ENCODE peak calls at places on chromosomes 4 and X, in four cellular contexts. One of them, this sample, is unnamed.

GRCh38 chrX:119685225-119686066 is 7.5 kb downstream of the SEPTIN6 start:
- DNase-seq in HCT116: no peak
- DNase-seq in T1000: no peak
- DNase-seq in K562: peak; percentile 65
- DNase-seq in this sample: no peak

GRCh38 chr4:4860381-4860802 is 927 bp downstream of the MSX1 start:
- DNase-seq in HCT116: no peak
- DNase-seq in T1000: no peak
- DNase-seq in K562: no peak
- DNase-seq in this sample: no peak

GRCh38 chrX:76366972-76367371 is 60.5 kb upstream of the MAGEE1 start:
- DNase-seq in HCT116: no peak
- DNase-seq in T1000: no peak
- DNase-seq in K562: no peak
- DNase-seq in this sample: no peak

GRCh38 chr4:57043304-57044251 is 64.9 kb downstream of the POLR2B start:
- DNase-seq in HCT116: no peak
- DNase-seq in T1000: no peak
- DNase-seq in K562: no peak
- DNase-seq in this sample: no peak

GRCh38 chr4:10534820-10535219 is 77.6 kb upstream of the ZNF518B start:
- DNase-seq in HCT116: no peak
- DNase-seq in T1000: no peak
- DNase-seq in K562: no peak
- DNase-seq in this sample: no peak

GRCh38 chrX:48826876-48827653 is 752 bp downstream of the ERAS start:
- DNase-seq in HCT116: no peak
- DNase-seq in T1000: no peak
- DNase-seq in K562: no peak
- DNase-seq in this sample: no peak

GRCh38 chr4:96602661-96603060 is 762.8 kb downstream of the PDHA2 start:
- DNase-seq in HCT116: peak; percentile 2
- DNase-seq in T1000: no peak
- DNase-seq in K562: no peak
- DNase-seq in this sample: no peak

GRCh38 chrX:39011454-39012204 is 210.4 kb downstream of the MID1IP1 start:
- DNase-seq in HCT116: no peak
- DNase-seq in T1000: no peak
- DNase-seq in K562: no peak
- DNase-seq in this sample: no peak

GRCh38 chr4:53786632-53787031 is 195.3 kb upstream of the LNX1 start:
- DNase-seq in HCT116: no peak
- DNase-seq in T1000: no peak
- DNase-seq in K562: no peak
- DNase-seq in this sample: no peak

GRCh38 chrX:12988797-12989196 is 13.9 kb downstream of the TMSB4X start:
- DNase-seq in HCT116: peak; percentile 60
- DNase-seq in T1000: no peak
- DNase-seq in K562: peak; percentile 62
- DNase-seq in this sample: peak; percentile 62

GRCh38 chrX:11757729-11758399 is at the start of gene MSL3:
- DNase-seq in HCT116: no peak
- DNase-seq in T1000: peak; percentile 15
- DNase-seq in K562: peak; percentile 63
- DNase-seq in this sample: no peak

GRCh38 chr4:31918891-31919290 is 1198.7 kb downstream of the PCDH7 start:
- DNase-seq in HCT116: no peak
- DNase-seq in T1000: no peak
- DNase-seq in K562: no peak
- DNase-seq in this sample: no peak

This sample was measured in keratinocyte.